ENCODE peak calls at places on chromosomes 16 and 17, in six cellular contexts. J is activated CD8-positive, alpha-beta T cell treated with anti-CD3 and anti-CD28 coated beads, Interleukin-2, amount 10 ng/mL, durations not matched to agents 7 days and 5 days; O is pons; D is GM12892; T is Calu3; B is stimulated activated CD4-positive, alpha-beta T cell treated with anti-CD3 and anti-CD28 coated beads, Interleukin-4, amount 100 ng/mL, for 24 hours. L is an unnamed sample.

GRCh38 chr17:64661981-64662773 is at the start of gene SMURF2:
- DNase-seq in J (peak), O (peak), D (peak), T (peak), B (peak), L (peak)

GRCh38 chr17:44081681-44082080 is 11.1 kb downstream of the G6PC3 start:
- DNase-seq in J (no peak), O (no peak), D (no peak), T (no peak), B (no peak), L (no peak)

GRCh38 chr16:17777461-17777863 is 306.7 kb upstream of the XYLT1 start:
- DNase-seq in J (no peak), O (no peak), D (no peak), T (no peak), B (no peak), L (no peak)

GRCh38 chr17:50693041-50693682 is 14.6 kb downstream of the ANKRD40 start:
- DNase-seq in J (no peak), O (no peak), D (no peak), T (no peak), B (no peak), L (peak)

GRCh38 chr16:77322757-77323156 is 112.1 kb downstream of the ADAMTS18 start:
- DNase-seq in J (no peak), O (no peak), D (no peak), T (no peak), B (no peak), L (no peak)

GRCh38 chr17:74750327-74751069 is 2.1 kb downstream of the NHERF1 start:
- DNase-seq in J (no peak), O (no peak), D (no peak), T (peak), B (no peak), L (no peak)

GRCh38 chr16:71726491-71727319 is 2.2 kb upstream of the PHLPP2 start:
- DNase-seq in J (no peak), O (peak), D (no peak), T (no peak), B (no peak), L (no peak)

GRCh38 chr16:51657844-51658243 is 506.8 kb upstream of the SALL1 start:
- DNase-seq in J (no peak), O (peak), D (no peak), T (no peak), B (no peak), L (no peak)

GRCh38 chr17:80961931-80962330 is 29.7 kb upstream of the CHMP6 start:
- DNase-seq in J (no peak), O (no peak), D (no peak), T (no peak), B (no peak), L (no peak)

GRCh38 chr17:74345433-74346241 is 16.0 kb downstream of the BTBD17 start:
- DNase-seq in J (no peak), O (no peak), D (no peak), T (no peak), B (no peak), L (peak)

GRCh38 chr17:980406-981291 is 1.1 kb upstream of the NXN start:
- DNase-seq in J (peak), O (peak), D (no peak), T (peak), B (peak), L (peak)

GRCh38 chr16:4319454-4319853 is 3.6 kb downstream of the GLIS2 start:
- DNase-seq in J (peak), O (no peak), D (peak), T (no peak), B (peak), L (no peak)

GRCh38 chr17:41647038-41647813 is 22.9 kb upstream of the KRT17 start:
- DNase-seq in J (no peak), O (no peak), D (no peak), T (no peak), B (no peak), L (no peak)

L was measured in LoVo.